ENCODE peak calls at places on chromosomes 12 and 14, in five cellular contexts. N is HL-60, J is upper lobe of left lung, I is Panc1, W is SK-N-SH. C is an unnamed sample.

GRCh38 chr14:99188721-99189120 is 83.3 kb downstream of the BCL11B start:
- DNase-seq in N (no peak), J (no peak), I (no peak), W (peak; percentile 49), C (no peak)

GRCh38 chr12:121765573-121765972 is 27.9 kb downstream of the RHOF start:
- DNase-seq in N (no peak), J (no peak), I (no peak), W (no peak), C (no peak)

GRCh38 chr12:56020437-56021189 is at the start of gene IKZF4:
- DNase-seq in N (peak; percentile 79), J (peak; percentile 11), I (no peak), W (peak; percentile 68), C (no peak)

GRCh38 chr12:2753536-2753935 is 41.2 kb upstream of the FKBP4 start:
- DNase-seq in N (no peak), J (no peak), I (no peak), W (no peak), C (no peak)

GRCh38 chr14:41423503-41423902 is 183.2 kb upstream of the LRFN5 start:
- DNase-seq in N (no peak), J (no peak), I (no peak), W (no peak), C (no peak)

GRCh38 chr14:66511849-66512248 is 3.9 kb downstream of the GPHN start:
- DNase-seq in N (no peak), J (no peak), I (no peak), W (no peak), C (no peak)

GRCh38 chr12:26488339-26488738 is 293.0 kb downstream of the SSPN start:
- DNase-seq in N (no peak), J (no peak), I (no peak), W (no peak), C (no peak)

GRCh38 chr12:15800278-15800677 is 11.1 kb upstream of the EPS8 start:
- DNase-seq in N (no peak), J (no peak), I (no peak), W (no peak), C (no peak)

GRCh38 chr12:54159140-54159539 is 29.6 kb downstream of the SMUG1 start:
- DNase-seq in N (peak; percentile 3), J (peak; percentile 57), I (no peak), W (peak; percentile 64), C (no peak)

GRCh38 chr12:17076335-17076734 is 470.4 kb upstream of the LMO3 start:
- DNase-seq in N (no peak), J (no peak), I (no peak), W (no peak), C (no peak)

GRCh38 chr14:104446611-104447010 is 133.0 kb upstream of the C14orf180 start:
- DNase-seq in N (no peak), J (no peak), I (no peak), W (no peak), C (no peak)

GRCh38 chr12:51632598-51632997 is 41.6 kb downstream of the SCN8A start:
- DNase-seq in N (no peak), J (no peak), I (no peak), W (no peak), C (no peak)

GRCh38 chr12:47205532-47206449 is 126.0 kb upstream of the AMIGO2 start:
- DNase-seq in N (no peak), J (no peak), I (no peak), W (no peak), C (no peak)

GRCh38 chr14:100076630-100077029 is 11.4 kb downstream of the EVL start:
- DNase-seq in N (peak; percentile 70), J (no peak), I (no peak), W (no peak), C (no peak)

GRCh38 chr14:58922211-58922940 is 266.1 kb upstream of the DAAM1 start:
- DNase-seq in N (no peak), J (no peak), I (no peak), W (no peak), C (no peak)

GRCh38 chr14:105855246-105855892 is 329.0 kb downstream of the TMEM121 start:
- DNase-seq in N (no peak), J (peak; percentile 78), I (no peak), W (no peak), C (peak; percentile 79)

GRCh38 chr14:104392396-104393198 is 187.0 kb upstream of the C14orf180 start:
- DNase-seq in N (no peak), J (peak; percentile 66), I (no peak), W (peak; percentile 31), C (peak; percentile 61)

GRCh38 chr12:114668151-114668891 is 15.7 kb downstream of the TBX3 start:
- DNase-seq in N (peak; percentile 49), J (peak; percentile 88), I (no peak), W (peak; percentile 92), C (peak; percentile 76)

GRCh38 chr12:18677189-18677588 is 60.6 kb downstream of the PLCZ1 start:
- DNase-seq in N (no peak), J (no peak), I (no peak), W (no peak), C (no peak)

GRCh38 chr12:50572275-50572674 is 67.5 kb downstream of the DIP2B start:
- DNase-seq in N (peak; percentile 71), J (no peak), I (no peak), W (peak; percentile 33), C (no peak)

GRCh38 chr12:89829434-89829975 is 120.9 kb upstream of the ATP2B1 start:
- DNase-seq in N (no peak), J (no peak), I (no peak), W (no peak), C (no peak)

GRCh38 chr14:100336618-100337530 is 13.7 kb downstream of the SLC25A47 start:
- DNase-seq in N (no peak), J (peak; percentile 48), I (no peak), W (no peak), C (peak; percentile 44)

GRCh38 chr14:105173901-105174894 is 5.6 kb upstream of the JAG2 start:
- DNase-seq in N (peak; percentile 59), J (peak; percentile 89), I (no peak), W (no peak), C (peak; percentile 89)

GRCh38 chr12:69386921-69387320 is 27.4 kb downstream of the YEATS4 start:
- DNase-seq in N (no peak), J (no peak), I (no peak), W (no peak), C (no peak)

GRCh38 chr12:6672143-6672542 is 9.2 kb upstream of the ING4 start:
- DNase-seq in N (no peak), J (peak; percentile 44), I (no peak), W (no peak), C (no peak)

GRCh38 chr14:85175556-85175955 is 354.4 kb upstream of the FLRT2 start:
- DNase-seq in N (no peak), J (no peak), I (no peak), W (no peak), C (no peak)

GRCh38 chr12:64621257-64621942 is 11.1 kb downstream of the RASSF3 start:
- DNase-seq in N (peak; percentile 56), J (no peak), I (no peak), W (no peak), C (no peak)

GRCh38 chr12:64890873-64891468 is 66.5 kb downstream of the TBC1D30 start:
- DNase-seq in N (peak; percentile 21), J (no peak), I (peak; percentile 50), W (peak; percentile 54), C (no peak)

GRCh38 chr14:38065101-38065762 is 142.5 kb upstream of the SSTR1 start:
- DNase-seq in N (no peak), J (no peak), I (no peak), W (no peak), C (no peak)

GRCh38 chr14:94001501-94002396 is 4.6 kb downstream of the CCDC197 start:
- DNase-seq in N (peak; percentile 42), J (no peak), I (peak; percentile 61), W (peak; percentile 86), C (peak; percentile 89)
- TF ChIP-seq POLR2AphosphoS5 in N (no peak), J (no peak), I (no peak), W (no peak), C (peak; percentile 17)

DNA sequence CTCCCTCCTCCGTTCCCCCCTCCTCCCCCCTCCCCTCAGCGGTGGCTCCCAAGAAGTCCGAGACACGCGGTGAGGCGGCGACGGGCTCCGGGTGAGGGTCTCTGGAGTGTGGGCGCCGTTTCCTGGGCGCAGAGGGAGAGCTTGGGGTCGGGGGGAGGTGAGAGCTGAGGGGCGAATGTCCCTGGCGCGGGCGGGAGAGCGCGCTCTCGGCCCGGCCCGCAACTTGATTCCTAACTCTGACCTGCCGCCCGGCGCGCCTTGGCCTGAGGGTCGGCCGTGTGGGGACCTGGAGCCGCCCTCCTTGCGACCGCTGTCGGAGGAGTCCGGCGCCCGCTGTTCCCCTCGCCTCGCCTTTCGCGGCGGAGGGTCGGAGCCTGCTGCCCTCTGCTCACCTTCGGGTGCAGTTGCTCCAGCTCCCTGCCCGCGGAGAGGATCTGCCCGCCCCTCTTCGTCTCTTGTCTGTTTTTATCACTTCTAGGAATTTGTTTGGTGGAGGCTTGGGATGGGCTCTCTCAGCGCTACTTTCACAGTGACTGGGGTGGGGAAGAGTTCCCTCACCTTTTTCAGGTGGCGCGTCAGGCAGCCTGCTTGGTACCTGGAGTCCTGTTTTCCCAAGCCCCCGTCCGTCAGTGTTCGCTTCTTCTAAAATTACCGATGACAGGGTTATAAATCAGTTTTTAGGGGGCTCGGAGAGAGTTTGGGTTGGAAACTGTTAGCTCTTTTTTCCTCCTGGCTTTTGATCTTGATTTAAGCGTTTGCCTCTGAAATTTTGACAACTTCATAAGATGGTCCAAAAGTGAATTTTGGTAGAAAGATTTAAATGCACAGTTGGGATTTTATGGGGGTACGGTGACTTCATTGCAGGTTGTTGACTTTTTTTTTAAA is 495 bp downstream of the ADIPOR2 start:
- DNase-seq in N (peak; percentile 31), J (peak; percentile 92), I (no peak), W (no peak), C (peak; percentile 93)
- TF ChIP-seq CTCF in N (no peak), J (peak; percentile 13), I (no peak), W (no peak), C (no peak)

GRCh38 chr12:91854725-91855124 is 290.9 kb downstream of the BTG1 start:
- DNase-seq in N (no peak), J (no peak), I (no peak), W (no peak), C (no peak)
- TF ChIP-seq POLR2AphosphoS5 in N (no peak), J (peak; percentile 9), I (no peak), W (no peak), C (no peak)

GRCh38 chr12:13044002-13044858 is at the start of gene FAM234B:
- DNase-seq in N (peak; percentile 68), J (peak; percentile 97), I (no peak), W (peak; percentile 94), C (peak; percentile 94)
- TF ChIP-seq CTCF in N (no peak), J (peak; percentile 37), I (peak; percentile 40), W (peak; percentile 37), C (no peak)

GRCh38 chr12:96487214-96487613 is 2.2 kb upstream of the CFAP54 start:
- DNase-seq in N (no peak), J (no peak), I (peak; percentile 78), W (no peak), C (no peak)

GRCh38 chr12:96493101-96493500 is 3.7 kb downstream of the CFAP54 start:
- DNase-seq in N (no peak), J (no peak), I (no peak), W (no peak), C (no peak)

GRCh38 chr12:96486751-96487150 is 2.6 kb upstream of the CFAP54 start:
- DNase-seq in N (no peak), J (no peak), I (no peak), W (no peak), C (no peak)

GRCh38 chr12:96487634-96488033 is 1.7 kb upstream of the CFAP54 start:
- DNase-seq in N (no peak), J (no peak), I (no peak), W (no peak), C (no peak)

GRCh38 chr12:96489392-96490056 is at the start of gene CFAP54:
- DNase-seq in N (peak; percentile 82), J (peak; percentile 97), I (peak; percentile 82), W (peak; percentile 93), C (peak; percentile 99)
- TF ChIP-seq POLR2AphosphoS5 in N (no peak), J (peak; percentile 92), I (no peak), W (no peak), C (peak; percentile 85)

C was measured in spleen.